ENCODE peak calls at places on chromosomes 16 and 17, in five cellular contexts. K is tibial artery, H is A549, R is neuronal stem cell, Z is GM20000. W is an unnamed sample.

GRCh38 chr16:1099224-1100083 is 3.4 kb upstream of the C1QTNF8 start:
- DNase-seq in K (no peak), H (no peak), R (no peak), Z (no peak), W (no peak)

GRCh38 chr16:80862153-80862552 is 57.8 kb upstream of the CDYL2 start:
- DNase-seq in Z (no peak), R (no peak), K (no peak), H (no peak), W (peak)

GRCh38 chr17:78748048-78748729 is 33.9 kb downstream of the CYTH1 start:
- DNase-seq in K (peak), H (no peak), Z (peak), R (no peak), W (peak)

GRCh38 chr17:4420692-4421131 is 13.0 kb upstream of the SPNS3 start:
- DNase-seq in Z (peak), H (peak), R (peak), K (peak), W (no peak)

GRCh38 chr17:62666061-62666800 is 38.8 kb downstream of the MRC2 start:
- DNase-seq in R (no peak), K (no peak), Z (no peak), H (no peak), W (no peak)

GRCh38 chr17:50953831-50954601 is 87.9 kb upstream of the TOB1 start:
- DNase-seq in K (no peak), R (no peak), Z (peak), H (no peak), W (peak)

GRCh38 chr16:83624436-83625120 is 183.2 kb upstream of the HSBP1 start:
- DNase-seq in K (no peak), Z (no peak), R (no peak), H (no peak), W (no peak)

GRCh38 chr16:75252946-75253911 is 1.8 kb upstream of the BCAR1 start:
- DNase-seq in Z (no peak), R (peak), K (no peak), H (no peak), W (no peak)

GRCh38 chr16:48911700-48912099 is 301.7 kb upstream of the N4BP1 start:
- DNase-seq in Z (no peak), K (no peak), R (no peak), H (no peak), W (no peak)

GRCh38 chr17:77163001-77163400 is 22.2 kb downstream of the SEC14L1 start:
- DNase-seq in K (no peak), R (no peak), Z (no peak), H (no peak), W (no peak)

GRCh38 chr17:17206149-17206912 is at the start of gene PLD6:
- DNase-seq in R (no peak), K (peak), H (peak), Z (peak), W (peak)

GRCh38 chr17:52885882-52886281 is 727.4 kb upstream of the CA10 start:
- DNase-seq in Z (no peak), R (no peak), H (no peak), K (no peak), W (no peak)

GRCh38 chr16:27382187-27382855 is 19.7 kb upstream of the IL21R start:
- DNase-seq in H (no peak), Z (no peak), K (no peak), R (no peak), W (no peak)

GRCh38 chr16:66588981-66589713 is 9.9 kb downstream of the CMTM2 start:
- DNase-seq in K (peak), H (peak), Z (peak), R (no peak), W (peak)

GRCh38 chr16:12975766-12976165 is 74.4 kb downstream of the SHISA9 start:
- DNase-seq in K (no peak), R (no peak), Z (no peak), H (no peak), W (no peak)

GRCh38 chr16:17831330-17831729 is 360.6 kb upstream of the XYLT1 start:
- DNase-seq in K (no peak), H (no peak), Z (no peak), R (no peak), W (no peak)

GRCh38 chr16:46629331-46629843 is 8.2 kb upstream of the SHCBP1 start:
- DNase-seq in K (no peak), H (peak), Z (no peak), R (no peak), W (no peak)

GRCh38 chr17:40097931-40098845 is 2.2 kb downstream of the NR1D1 start:
- DNase-seq in K (peak), R (no peak), Z (no peak), H (no peak), W (no peak)

GRCh38 chr17:69082696-69083095 is 22.0 kb upstream of the ABCA9 start:
- DNase-seq in R (no peak), H (no peak), K (no peak), Z (no peak), W (no peak)

GRCh38 chr16:3912373-3912772 is 31.9 kb upstream of the CREBBP start:
- DNase-seq in R (no peak), Z (no peak), H (no peak), K (no peak), W (no peak)

GRCh38 chr17:33049781-33050414 is 58.3 kb downstream of the SPACA3 start:
- DNase-seq in H (peak), R (peak), Z (peak), K (peak), W (no peak)

GRCh38 chr17:80512233-80512632 is 32.4 kb upstream of the RPTOR start:
- DNase-seq in Z (no peak), R (no peak), K (no peak), H (peak), W (no peak)

GRCh38 chr17:81457917-81458555 is 54.6 kb downstream of the ACTG1 start:
- DNase-seq in R (no peak), H (no peak), Z (no peak), K (no peak), W (no peak)

GRCh38 chr17:47694018-47694817 is at the start of gene TBKBP1:
- DNase-seq in Z (peak), R (peak), H (peak), K (peak), W (no peak)

GRCh38 chr17:56933151-56933745 is 19.4 kb upstream of the TRIM25 start:
- DNase-seq in R (no peak), H (no peak), Z (no peak), K (no peak), W (no peak)

GRCh38 chr17:8955021-8955420 is 10.5 kb downstream of the PIK3R5 start:
- DNase-seq in Z (no peak), K (no peak), R (no peak), H (no peak), W (no peak)

GRCh38 chr17:41483991-41484826 is 3.3 kb upstream of the KRT35 start:
- DNase-seq in H (no peak), R (no peak), K (no peak), Z (no peak), W (no peak)

GRCh38 chr17:70588003-70588402 is 418.7 kb downstream of the KCNJ2 start:
- DNase-seq in Z (no peak), K (no peak), R (no peak), H (no peak), W (no peak)

GRCh38 chr16:27316038-27316680 is 2.4 kb downstream of the IL4R start:
- DNase-seq in Z (no peak), K (no peak), R (no peak), H (no peak), W (no peak)

GRCh38 chr16:77596243-77596642 is 126.1 kb upstream of the NUDT7 start:
- DNase-seq in H (no peak), K (no peak), R (no peak), Z (no peak), W (no peak)

GRCh38 chr17:4715071-4715749 is 4.8 kb downstream of the ARRB2 start:
- DNase-seq in Z (peak), R (no peak), K (no peak), H (no peak), W (no peak)

GRCh38 chr16:66254751-66255150 is 111.7 kb upstream of the CDH5 start:
- DNase-seq in H (no peak), R (no peak), K (no peak), Z (no peak), W (no peak)

GRCh38 chr17:79664925-79665738 is 54.3 kb upstream of the RBFOX3 start:
- DNase-seq in Z (no peak), R (no peak), K (peak), H (no peak), W (no peak)

GRCh38 chr16:57755726-57756423 is 20.3 kb downstream of the KATNB1 start:
- DNase-seq in Z (no peak), R (no peak), K (no peak), H (no peak), W (no peak)

GRCh38 chr17:44355642-44356099 is 8.0 kb downstream of the FAM171A2 start:
- DNase-seq in R (no peak), H (no peak), K (no peak), Z (no peak), W (no peak)

GRCh38 chr17:12078791-12079190 is 58.1 kb downstream of the MAP2K4 start:
- DNase-seq in H (no peak), Z (no peak), R (no peak), K (no peak), W (no peak)

GRCh38 chr16:74296120-74296464 is 522 bp upstream of the PSMD7 start:
- DNase-seq in H (no peak), Z (no peak), K (no peak), R (peak), W (no peak)

GRCh38 chr16:81067166-81067565 is 9.9 kb downstream of the C16orf46 start:
- DNase-seq in H (no peak), Z (no peak), R (no peak), K (no peak), W (no peak)

GRCh38 chr17:62083651-62084050 is 18.6 kb upstream of the MED13 start:
- DNase-seq in K (no peak), H (no peak), R (no peak), Z (no peak), W (no peak)

GRCh38 chr16:86285938-86286921 is 224.1 kb upstream of the FOXF1 start:
- DNase-seq in H (no peak), K (no peak), Z (no peak), R (no peak), W (no peak)